ENCODE peak calls at places on chromosomes 7 and 10, in six cellular contexts. U, R, Z, V, K and O are unnamed samples.

GRCh38 chr7:29839302-29839701 is 33.0 kb downstream of the WIPF3 start:
- DNase-seq in U (no peak), R (peak), Z (no peak), V (no peak), K (peak), O (peak)

GRCh38 chr10:123784636-123785035 is 107.0 kb downstream of the CPXM2 start:
- DNase-seq in U (no peak), R (no peak), Z (no peak), V (no peak), K (no peak), O (no peak)

GRCh38 chr7:103593691-103594090 is 147.7 kb upstream of the SLC26A5 start:
- DNase-seq in U (no peak), R (no peak), Z (no peak), V (no peak), K (no peak), O (no peak)

GRCh38 chr10:104391150-104391968 is 37.7 kb downstream of the CFAP58 start:
- DNase-seq in U (no peak), R (no peak), Z (peak), V (no peak), K (no peak), O (no peak)

GRCh38 chr7:37173655-37174054 is 275.0 kb downstream of the ELMO1 start:
- DNase-seq in U (no peak), R (no peak), Z (no peak), V (no peak), K (no peak), O (no peak)

GRCh38 chr10:131149586-131149985 is 161.9 kb downstream of the TCERG1L start:
- DNase-seq in U (no peak), R (no peak), Z (no peak), V (no peak), K (no peak), O (no peak)

GRCh38 chr7:1742555-1743303 is 72.7 kb downstream of the ELFN1 start:
- DNase-seq in U (no peak), R (no peak), Z (peak), V (peak), K (peak), O (no peak)

GRCh38 chr10:6581750-6582697 is 1.9 kb upstream of the PRKCQ start:
- DNase-seq in U (no peak), R (no peak), Z (no peak), V (no peak), K (no peak), O (no peak)

GRCh38 chr10:54402576-54402975 is 398.5 kb downstream of the PCDH15 start:
- DNase-seq in U (no peak), R (no peak), Z (peak), V (no peak), K (no peak), O (no peak)

GRCh38 chr7:2108501-2109250 is 124.1 kb downstream of the MAD1L1 start:
- DNase-seq in U (no peak), R (no peak), Z (no peak), V (no peak), K (no peak), O (no peak)

GRCh38 chr7:128236924-128237586 is 4.0 kb upstream of the LEP start:
- DNase-seq in U (no peak), R (no peak), Z (no peak), V (no peak), K (no peak), O (no peak)

GRCh38 chr10:22476601-22477364 is 131.5 kb downstream of the SPAG6 start:
- DNase-seq in U (no peak), R (no peak), Z (peak), V (no peak), K (no peak), O (no peak)
- H3K4me3 ChIP-seq in U (no peak), R (peak), Z (peak), V (no peak), K (peak), O (peak)

DNA sequence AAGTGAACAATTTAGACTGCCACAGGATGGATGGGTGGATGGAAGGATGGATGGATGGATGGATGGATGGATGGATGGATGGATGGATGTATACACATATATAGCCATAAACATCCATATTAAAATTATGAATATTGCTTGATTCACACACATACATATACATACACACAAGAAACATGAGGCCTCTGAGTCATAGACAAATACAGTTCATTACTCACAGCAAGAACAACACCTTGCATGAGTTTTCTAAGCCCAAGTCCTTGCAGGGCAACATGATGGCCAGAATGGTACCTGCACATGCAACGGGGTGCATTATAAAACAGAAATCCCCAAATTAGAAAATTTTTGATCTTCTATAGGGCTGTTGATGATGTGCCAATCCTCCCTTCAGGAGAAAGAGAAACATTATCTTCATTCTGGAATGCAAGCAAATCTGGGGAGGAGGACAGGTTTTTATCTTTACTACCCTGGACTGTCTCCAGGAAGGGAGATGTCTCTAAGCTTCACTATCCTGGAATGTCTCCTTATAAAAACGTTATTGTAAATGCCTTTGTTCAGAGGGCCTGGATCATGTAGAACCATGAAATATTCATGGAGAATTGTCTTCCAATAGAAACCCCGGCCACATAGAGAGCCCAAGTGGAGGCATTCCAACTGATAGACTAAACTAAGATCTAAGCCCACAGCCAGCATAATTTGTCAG is 238.6 kb upstream of the LRRN3 start:
- DNase-seq in U (no peak), R (no peak), Z (no peak), V (no peak), K (no peak), O (no peak)
- H3K4me3 ChIP-seq in U (no peak), R (no peak), Z (no peak), V (no peak), K (no peak), O (no peak)

DNA sequence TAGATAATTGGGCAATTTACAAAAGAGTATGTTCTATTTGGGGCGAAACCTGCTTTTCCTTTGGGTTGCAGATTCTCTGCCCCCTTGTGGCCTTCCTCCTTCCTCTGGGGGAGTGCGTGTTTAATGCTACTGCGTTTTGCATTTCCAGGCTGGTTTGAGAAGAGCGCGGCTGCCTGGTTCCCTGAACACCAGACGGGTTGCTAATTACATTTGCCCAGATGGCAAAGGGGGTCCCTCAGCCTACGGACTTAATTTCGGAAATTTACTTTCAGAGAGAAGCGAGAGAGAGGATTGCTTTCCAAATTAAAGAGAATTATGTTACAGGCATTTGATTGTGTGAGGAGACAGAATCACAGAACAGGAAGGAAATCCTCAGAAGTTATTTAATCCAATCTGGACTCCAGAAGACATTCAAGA is 91.9 kb upstream of the JAZF1 start:
- DNase-seq in U (peak), R (peak), Z (peak), V (peak), K (peak), O (peak)
- H3K4me3 ChIP-seq in U (no peak), R (no peak), Z (no peak), V (no peak), K (no peak), O (peak)

GRCh38 chr7:135744938-135745701 is 3.5 kb downstream of the FAM180A start:
- DNase-seq in U (no peak), R (no peak), Z (no peak), V (no peak), K (no peak), O (no peak)
- H3K4me3 ChIP-seq in U (no peak), R (no peak), Z (no peak), V (no peak), K (no peak), O (no peak)

GRCh38 chr10:21265622-21266021 is 259.9 kb downstream of the SKIDA1 start:
- DNase-seq in U (no peak), R (no peak), Z (no peak), V (no peak), K (no peak), O (no peak)

GRCh38 chr10:21273400-21273968 is 252.0 kb downstream of the SKIDA1 start:
- DNase-seq in U (no peak), R (no peak), Z (no peak), V (no peak), K (no peak), O (no peak)

GRCh38 chr10:21272585-21273399 is 252.7 kb downstream of the SKIDA1 start:
- DNase-seq in U (no peak), R (no peak), Z (no peak), V (no peak), K (no peak), O (no peak)

GRCh38 chr10:21270976-21271375 is 254.5 kb downstream of the SKIDA1 start:
- DNase-seq in U (no peak), R (no peak), Z (no peak), V (no peak), K (no peak), O (no peak)
- H3K4me3 ChIP-seq in U (no peak), R (no peak), Z (no peak), V (no peak), K (no peak), O (no peak)

GRCh38 chr10:120951288-120951687 is 100.1 kb downstream of the WDR11 start:
- DNase-seq in U (no peak), R (no peak), Z (no peak), V (no peak), K (no peak), O (no peak)

GRCh38 chr10:120948889-120949382 is 97.8 kb downstream of the WDR11 start:
- DNase-seq in U (no peak), R (peak), Z (peak), V (peak), K (peak), O (peak)

GRCh38 chr10:120950103-120950561 is 99.0 kb downstream of the WDR11 start:
- DNase-seq in U (no peak), R (no peak), Z (peak), V (peak), K (no peak), O (no peak)

GRCh38 chr10:120946497-120946896 is 95.3 kb downstream of the WDR11 start:
- DNase-seq in U (no peak), R (no peak), Z (no peak), V (no peak), K (no peak), O (no peak)

DNA sequence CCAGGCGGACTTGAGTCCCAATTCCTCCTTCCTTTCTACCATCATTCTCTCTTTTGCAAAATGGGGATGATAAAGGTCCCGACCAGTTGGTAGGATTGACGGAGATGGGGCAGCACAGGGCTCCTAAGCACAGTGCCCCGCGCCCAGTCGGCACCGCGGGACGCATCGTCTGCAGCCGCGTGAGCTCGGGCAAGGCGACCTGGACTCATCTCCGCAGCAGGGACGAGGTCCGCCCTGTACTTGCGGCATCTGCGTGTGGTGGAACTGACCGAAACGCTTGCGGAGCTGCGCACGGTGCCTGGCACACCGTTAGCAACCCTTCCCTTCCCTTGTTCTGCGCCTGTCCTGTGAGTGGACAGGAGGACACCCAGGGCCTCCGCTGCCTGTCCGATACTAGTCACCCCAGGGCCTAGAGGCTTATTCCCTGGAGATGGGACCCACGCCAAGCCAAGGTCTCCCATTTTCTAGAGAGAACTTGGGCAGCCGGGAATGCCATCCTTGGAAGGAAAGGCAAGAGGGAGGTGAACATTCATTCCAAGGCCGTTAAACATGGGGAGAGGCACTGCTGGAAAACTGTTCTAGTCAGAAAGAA is 98.4 kb downstream of the WDR11 start:
- DNase-seq in U (no peak), R (no peak), Z (no peak), V (no peak), K (no peak), O (no peak)
- H3K4me3 ChIP-seq in U (no peak), R (peak), Z (no peak), V (no peak), K (peak), O (peak)

GRCh38 chr10:44989621-44990301 is 11.0 kb upstream of the ZNF22 start:
- DNase-seq in U (no peak), R (peak), Z (no peak), V (peak), K (peak), O (no peak)

GRCh38 chr10:44990965-44991364 is 9.8 kb upstream of the ZNF22 start:
- DNase-seq in U (no peak), R (peak), Z (no peak), V (no peak), K (no peak), O (no peak)

GRCh38 chr10:44988957-44989620 is 10.5 kb upstream of the DEPP1 start:
- DNase-seq in U (no peak), R (peak), Z (no peak), V (peak), K (peak), O (no peak)

GRCh38 chr10:44991571-44991970 is 9.2 kb upstream of the ZNF22 start:
- DNase-seq in U (no peak), R (peak), Z (no peak), V (no peak), K (peak), O (no peak)

GRCh38 chr10:44990302-44990655 is 10.4 kb upstream of the ZNF22 start:
- DNase-seq in U (peak), R (peak), Z (no peak), V (peak), K (no peak), O (no peak)
- H3K4me3 ChIP-seq in U (no peak), R (no peak), Z (no peak), V (no peak), K (no peak), O (no peak)

GRCh38 chr10:114184276-114184675 is 5.1 kb downstream of the TDRD1 start:
- DNase-seq in U (no peak), R (no peak), Z (no peak), V (no peak), K (no peak), O (no peak)

GRCh38 chr10:114179747-114180146 is 594 bp downstream of the TDRD1 start:
- DNase-seq in U (no peak), R (no peak), Z (no peak), V (no peak), K (no peak), O (no peak)

GRCh38 chr10:114180937-114181336 is 1.8 kb downstream of the TDRD1 start:
- DNase-seq in U (no peak), R (no peak), Z (no peak), V (no peak), K (no peak), O (no peak)

GRCh38 chr10:114183563-114183962 is 4.4 kb downstream of the TDRD1 start:
- DNase-seq in U (no peak), R (no peak), Z (no peak), V (no peak), K (no peak), O (no peak)

GRCh38 chr10:114181971-114182370 is 2.8 kb downstream of the TDRD1 start:
- DNase-seq in U (no peak), R (no peak), Z (no peak), V (no peak), K (peak), O (peak)
- H3K4me3 ChIP-seq in U (no peak), R (no peak), Z (no peak), V (no peak), K (no peak), O (no peak)